ENCODE peak calls at places on chromosomes 5 and 9, in nine cellular contexts. One of them, this sample, is unnamed.

GRCh38 chr5:58235279-58235678 is 224.6 kb downstream of the PLK2 start:
- DNase-seq in adrenal gland: peak
- DNase-seq in HCT116: no peak
- DNase-seq in tibial artery: peak
- DNase-seq in K562: no peak
- DNase-seq in A549: peak
- DNase-seq in effector memory CD4-positive, alpha-beta T cell: no peak
- DNase-seq in transverse colon: no peak
- DNase-seq in PC-3: no peak
- DNase-seq in this sample: no peak

GRCh38 chr5:54217826-54218503 is 92.4 kb downstream of the ARL15 start:
- DNase-seq in adrenal gland: peak
- DNase-seq in HCT116: peak
- DNase-seq in tibial artery: no peak
- DNase-seq in K562: peak
- DNase-seq in A549: peak
- DNase-seq in effector memory CD4-positive, alpha-beta T cell: no peak
- DNase-seq in transverse colon: no peak
- DNase-seq in PC-3: peak
- DNase-seq in this sample: no peak

GRCh38 chr9:126301985-126302603 is 24.5 kb upstream of the MVB12B start:
- DNase-seq in adrenal gland: peak
- DNase-seq in HCT116: peak
- DNase-seq in tibial artery: peak
- DNase-seq in K562: peak
- DNase-seq in A549: peak
- DNase-seq in effector memory CD4-positive, alpha-beta T cell: peak
- DNase-seq in transverse colon: peak
- DNase-seq in PC-3: peak
- DNase-seq in this sample: peak

GRCh38 chr9:128917151-128917849 is 3.5 kb upstream of the PHYHD1 start:
- DNase-seq in adrenal gland: peak
- DNase-seq in HCT116: no peak
- DNase-seq in tibial artery: peak
- DNase-seq in K562: no peak
- DNase-seq in A549: no peak
- DNase-seq in effector memory CD4-positive, alpha-beta T cell: no peak
- DNase-seq in transverse colon: peak
- DNase-seq in PC-3: peak
- DNase-seq in this sample: no peak

GRCh38 chr5:58759745-58760144 is 176.9 kb downstream of the RAB3C start:
- DNase-seq in adrenal gland: no peak
- DNase-seq in HCT116: no peak
- DNase-seq in tibial artery: no peak
- DNase-seq in K562: no peak
- DNase-seq in A549: no peak
- DNase-seq in effector memory CD4-positive, alpha-beta T cell: no peak
- DNase-seq in transverse colon: no peak
- DNase-seq in PC-3: no peak
- DNase-seq in this sample: no peak

GRCh38 chr5:54792611-54793404 is 192.6 kb downstream of the ESM1 start:
- DNase-seq in adrenal gland: no peak
- DNase-seq in HCT116: no peak
- DNase-seq in tibial artery: no peak
- DNase-seq in K562: no peak
- DNase-seq in A549: no peak
- DNase-seq in effector memory CD4-positive, alpha-beta T cell: no peak
- DNase-seq in transverse colon: no peak
- DNase-seq in PC-3: peak
- DNase-seq in this sample: no peak

GRCh38 chr5:140221697-140222223 is 46.8 kb downstream of the CYSTM1 start:
- DNase-seq in adrenal gland: peak
- DNase-seq in HCT116: peak
- DNase-seq in tibial artery: no peak
- DNase-seq in K562: peak
- DNase-seq in A549: peak
- DNase-seq in effector memory CD4-positive, alpha-beta T cell: no peak
- DNase-seq in transverse colon: no peak
- DNase-seq in PC-3: peak
- DNase-seq in this sample: no peak

GRCh38 chr5:129771058-129771838 is 23.4 kb downstream of the MINAR2 start:
- DNase-seq in adrenal gland: peak
- DNase-seq in HCT116: peak
- DNase-seq in tibial artery: peak
- DNase-seq in K562: peak
- DNase-seq in A549: peak
- DNase-seq in effector memory CD4-positive, alpha-beta T cell: no peak
- DNase-seq in transverse colon: peak
- DNase-seq in PC-3: peak
- DNase-seq in this sample: peak

GRCh38 chr5:10030219-10030831 is 219.4 kb downstream of the ATPSCKMT start:
- DNase-seq in adrenal gland: no peak
- DNase-seq in HCT116: peak
- DNase-seq in tibial artery: no peak
- DNase-seq in K562: peak
- DNase-seq in A549: no peak
- DNase-seq in effector memory CD4-positive, alpha-beta T cell: no peak
- DNase-seq in transverse colon: peak
- DNase-seq in PC-3: peak
- DNase-seq in this sample: no peak

GRCh38 chr5:173640166-173640804 is 23.8 kb upstream of the BOD1 start:
- DNase-seq in adrenal gland: peak
- DNase-seq in HCT116: no peak
- DNase-seq in tibial artery: no peak
- DNase-seq in K562: no peak
- DNase-seq in A549: no peak
- DNase-seq in effector memory CD4-positive, alpha-beta T cell: no peak
- DNase-seq in transverse colon: no peak
- DNase-seq in PC-3: no peak
- DNase-seq in this sample: no peak
- H3K4me3 ChIP-seq in adrenal gland: no peak
- H3K4me3 ChIP-seq in HCT116: no peak
- H3K4me3 ChIP-seq in tibial artery: no peak
- H3K4me3 ChIP-seq in K562: no peak
- H3K4me3 ChIP-seq in A549: no peak
- H3K4me3 ChIP-seq in effector memory CD4-positive, alpha-beta T cell: no peak
- H3K4me3 ChIP-seq in transverse colon: no peak
- H3K4me3 ChIP-seq in PC-3: no peak
- H3K4me3 ChIP-seq in this sample: no peak

GRCh38 chr9:124709291-124709690 is 61.8 kb downstream of the NR6A1 start:
- DNase-seq in adrenal gland: no peak
- DNase-seq in HCT116: no peak
- DNase-seq in tibial artery: no peak
- DNase-seq in K562: no peak
- DNase-seq in A549: no peak
- DNase-seq in effector memory CD4-positive, alpha-beta T cell: no peak
- DNase-seq in transverse colon: no peak
- DNase-seq in PC-3: no peak
- DNase-seq in this sample: no peak
- H3K27ac ChIP-seq in adrenal gland: no peak
- H3K27ac ChIP-seq in HCT116: no peak
- H3K27ac ChIP-seq in tibial artery: no peak
- H3K27ac ChIP-seq in K562: no peak
- H3K27ac ChIP-seq in A549: no peak
- H3K27ac ChIP-seq in effector memory CD4-positive, alpha-beta T cell: no peak
- H3K27ac ChIP-seq in transverse colon: peak
- H3K27ac ChIP-seq in PC-3: peak
- H3K27ac ChIP-seq in this sample: no peak

GRCh38 chr5:91189480-91190332 is 193.4 kb downstream of the ARRDC3 start:
- DNase-seq in adrenal gland: peak
- DNase-seq in HCT116: peak
- DNase-seq in tibial artery: peak
- DNase-seq in K562: no peak
- DNase-seq in A549: peak
- DNase-seq in effector memory CD4-positive, alpha-beta T cell: no peak
- DNase-seq in transverse colon: peak
- DNase-seq in PC-3: peak
- DNase-seq in this sample: no peak
- H3K4me3 ChIP-seq in adrenal gland: peak
- H3K4me3 ChIP-seq in HCT116: no peak
- H3K4me3 ChIP-seq in tibial artery: no peak
- H3K4me3 ChIP-seq in K562: no peak
- H3K4me3 ChIP-seq in A549: no peak
- H3K4me3 ChIP-seq in effector memory CD4-positive, alpha-beta T cell: no peak
- H3K4me3 ChIP-seq in transverse colon: no peak
- H3K4me3 ChIP-seq in PC-3: no peak
- H3K4me3 ChIP-seq in this sample: no peak

DNA sequence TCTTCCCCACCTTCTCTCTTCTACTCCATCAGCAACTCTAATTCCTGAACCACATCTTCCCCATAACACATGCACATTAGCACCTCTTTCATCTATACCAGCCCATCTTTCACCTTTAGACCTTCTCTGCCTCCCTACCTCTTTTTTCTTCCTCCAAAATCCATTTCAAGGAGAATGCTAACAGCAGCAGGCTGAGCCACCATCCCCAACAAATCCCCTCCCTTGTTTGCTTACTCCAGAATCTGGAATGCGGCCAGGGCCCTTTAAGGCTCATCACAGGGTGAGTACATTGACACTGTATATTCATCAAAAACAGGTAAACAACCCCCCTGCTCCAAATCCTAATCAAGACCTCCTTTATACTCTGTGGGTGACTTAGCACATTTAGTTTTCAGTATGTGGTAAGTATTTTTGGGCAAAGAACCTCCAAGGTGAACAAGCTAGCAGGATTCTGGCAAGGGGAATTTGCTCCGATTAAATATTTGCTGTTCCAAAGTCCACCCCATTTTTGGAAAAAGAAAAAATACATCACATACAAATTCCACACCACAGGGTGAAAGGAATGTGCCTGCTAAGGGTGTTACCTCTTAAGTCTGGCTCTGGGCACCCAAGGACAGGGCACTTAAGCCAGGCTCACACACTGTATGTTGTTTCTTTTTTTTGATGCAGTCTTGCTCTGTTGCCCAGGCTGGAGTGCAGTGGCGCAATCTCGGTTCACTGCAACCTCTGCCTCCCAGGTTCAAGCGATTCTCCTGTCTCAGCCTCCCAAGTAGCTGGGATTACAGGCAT is 71.4 kb downstream of the SERINC5 start:
- DNase-seq in adrenal gland: no peak
- DNase-seq in HCT116: no peak
- DNase-seq in tibial artery: no peak
- DNase-seq in K562: peak
- DNase-seq in A549: peak
- DNase-seq in effector memory CD4-positive, alpha-beta T cell: no peak
- DNase-seq in transverse colon: peak
- DNase-seq in PC-3: peak
- DNase-seq in this sample: no peak
- H3K27ac ChIP-seq in adrenal gland: peak
- H3K27ac ChIP-seq in HCT116: peak
- H3K27ac ChIP-seq in tibial artery: no peak
- H3K27ac ChIP-seq in K562: no peak
- H3K27ac ChIP-seq in A549: peak
- H3K27ac ChIP-seq in effector memory CD4-positive, alpha-beta T cell: peak
- H3K27ac ChIP-seq in transverse colon: peak
- H3K27ac ChIP-seq in PC-3: peak
- H3K27ac ChIP-seq in this sample: no peak